ENCODE peak calls at places on chromosomes 2 and 18, in four cellular contexts. E is fibroblast of the conjunctiva, X is HFFc6, C is iPS-NIHi11. Y is an unnamed sample.

GRCh38 chr2:42132966-42133641 is 36.0 kb upstream of the EML4 start:
- DNase-seq in X (peak; percentile 97), C (peak; percentile 54), E (peak; percentile 89), Y (peak; percentile 57)

GRCh38 chr2:241031436-241032165 is 33.2 kb downstream of the SNED1 start:
- DNase-seq in X (no peak), C (no peak), E (no peak), Y (no peak)

GRCh38 chr2:53559302-53559967 is 208.2 kb upstream of the CHAC2 start:
- DNase-seq in E (no peak), X (no peak), C (no peak), Y (no peak)

GRCh38 chr18:3709166-3709565 is 259.2 kb downstream of the TGIF1 start:
- DNase-seq in C (no peak), X (no peak), E (no peak), Y (no peak)

GRCh38 chr2:222440670-222441422 is 16.5 kb downstream of the SGPP2 start:
- DNase-seq in C (peak; percentile 30), X (peak; percentile 66), E (peak; percentile 30), Y (no peak)

GRCh38 chr18:76456823-76457222 is 38.2 kb downstream of the ZNF516 start:
- DNase-seq in E (no peak), X (no peak), C (no peak), Y (no peak)

GRCh38 chr2:189951791-189952535 is 110.6 kb downstream of the MSTN start:
- DNase-seq in X (no peak), C (no peak), E (no peak), Y (no peak)

GRCh38 chr18:61639886-61640285 is 252.9 kb downstream of the RNF152 start:
- DNase-seq in X (no peak), E (no peak), C (no peak), Y (no peak)

GRCh38 chr2:122034797-122035196 is 279.3 kb downstream of the TSN start:
- DNase-seq in X (no peak), E (no peak), C (no peak), Y (no peak)

GRCh38 chr2:182606728-182607681 is 109.1 kb upstream of the DNAJC10 start:
- DNase-seq in E (no peak), X (no peak), C (no peak), Y (no peak)

GRCh38 chr2:168660859-168661258 is 141.6 kb upstream of the NOSTRIN start:
- DNase-seq in E (no peak), X (no peak), C (no peak), Y (no peak)

GRCh38 chr18:58186258-58186948 is 142.4 kb downstream of the NEDD4L start:
- DNase-seq in E (no peak), X (peak; percentile 90), C (peak; percentile 50), Y (no peak)

Y was measured in GM13977.